ENCODE peak calls at places on chromosomes 12 and 14, in eight cellular contexts. One of them, this sample, is unnamed.

GRCh38 chr14:52694761-52695480 is 437 bp downstream of the ERO1A start:
- DNase-seq in AG04449: no peak
- DNase-seq in fibroblast of lung: peak
- DNase-seq in coronary artery: no peak
- DNase-seq in Calu3: peak
- DNase-seq in A549: peak
- DNase-seq in endothelial cell: peak
- DNase-seq in foreskin fibroblast: peak
- DNase-seq in this sample: peak

GRCh38 chr12:132132609-132133430 is 11.3 kb downstream of the DDX51 start:
- DNase-seq in AG04449: no peak
- DNase-seq in fibroblast of lung: no peak
- DNase-seq in coronary artery: no peak
- DNase-seq in Calu3: no peak
- DNase-seq in A549: no peak
- DNase-seq in endothelial cell: no peak
- DNase-seq in foreskin fibroblast: no peak
- DNase-seq in this sample: no peak

GRCh38 chr14:92563359-92563758 is 49.8 kb downstream of the RIN3 start:
- DNase-seq in AG04449: no peak
- DNase-seq in fibroblast of lung: peak
- DNase-seq in coronary artery: no peak
- DNase-seq in Calu3: no peak
- DNase-seq in A549: no peak
- DNase-seq in endothelial cell: no peak
- DNase-seq in foreskin fibroblast: peak
- DNase-seq in this sample: no peak

GRCh38 chr14:105055736-105056302 is 9.4 kb downstream of the GPR132 start:
- DNase-seq in AG04449: no peak
- DNase-seq in fibroblast of lung: no peak
- DNase-seq in coronary artery: no peak
- DNase-seq in Calu3: no peak
- DNase-seq in A549: no peak
- DNase-seq in endothelial cell: no peak
- DNase-seq in foreskin fibroblast: no peak
- DNase-seq in this sample: no peak

GRCh38 chr12:50918584-50919316 is 33.6 kb upstream of the HIGD1C start:
- DNase-seq in AG04449: no peak
- DNase-seq in fibroblast of lung: peak
- DNase-seq in coronary artery: no peak
- DNase-seq in Calu3: no peak
- DNase-seq in A549: no peak
- DNase-seq in endothelial cell: no peak
- DNase-seq in foreskin fibroblast: no peak
- DNase-seq in this sample: no peak

GRCh38 chr14:93332032-93332852 is 594 bp downstream of the BTBD7 start:
- DNase-seq in AG04449: no peak
- DNase-seq in fibroblast of lung: peak
- DNase-seq in coronary artery: peak
- DNase-seq in Calu3: peak
- DNase-seq in A549: peak
- DNase-seq in endothelial cell: peak
- DNase-seq in foreskin fibroblast: peak
- DNase-seq in this sample: peak

GRCh38 chr12:118655588-118655987 is 279.2 kb downstream of the SUDS3 start:
- DNase-seq in AG04449: no peak
- DNase-seq in fibroblast of lung: no peak
- DNase-seq in coronary artery: no peak
- DNase-seq in Calu3: no peak
- DNase-seq in A549: no peak
- DNase-seq in endothelial cell: no peak
- DNase-seq in foreskin fibroblast: no peak
- DNase-seq in this sample: no peak

GRCh38 chr14:51473808-51474207 is 177.9 kb upstream of the FRMD6 start:
- DNase-seq in AG04449: no peak
- DNase-seq in fibroblast of lung: peak
- DNase-seq in coronary artery: no peak
- DNase-seq in Calu3: no peak
- DNase-seq in A549: no peak
- DNase-seq in endothelial cell: no peak
- DNase-seq in foreskin fibroblast: peak
- DNase-seq in this sample: no peak

GRCh38 chr12:58639323-58639934 is 280.9 kb downstream of the LRIG3 start:
- DNase-seq in AG04449: no peak
- DNase-seq in fibroblast of lung: peak
- DNase-seq in coronary artery: no peak
- DNase-seq in Calu3: no peak
- DNase-seq in A549: no peak
- DNase-seq in endothelial cell: no peak
- DNase-seq in foreskin fibroblast: peak
- DNase-seq in this sample: no peak

GRCh38 chr12:106107566-106107965 is 31.2 kb downstream of the NUAK1 start:
- DNase-seq in AG04449: no peak
- DNase-seq in fibroblast of lung: peak
- DNase-seq in coronary artery: no peak
- DNase-seq in Calu3: no peak
- DNase-seq in A549: peak
- DNase-seq in endothelial cell: no peak
- DNase-seq in foreskin fibroblast: peak
- DNase-seq in this sample: no peak

GRCh38 chr12:132766380-132767085 is 4.9 kb upstream of the ANKLE2 start:
- DNase-seq in AG04449: no peak
- DNase-seq in fibroblast of lung: peak
- DNase-seq in coronary artery: no peak
- DNase-seq in Calu3: no peak
- DNase-seq in A549: no peak
- DNase-seq in endothelial cell: no peak
- DNase-seq in foreskin fibroblast: no peak
- DNase-seq in this sample: no peak

GRCh38 chr14:35046751-35047536 is 872 bp downstream of the FAM177A1 start:
- DNase-seq in AG04449: no peak
- DNase-seq in fibroblast of lung: peak
- DNase-seq in coronary artery: peak
- DNase-seq in Calu3: no peak
- DNase-seq in A549: peak
- DNase-seq in endothelial cell: no peak
- DNase-seq in foreskin fibroblast: no peak
- DNase-seq in this sample: no peak

GRCh38 chr12:75725505-75726120 is 214.2 kb upstream of the KRR1 start:
- DNase-seq in AG04449: no peak
- DNase-seq in fibroblast of lung: peak
- DNase-seq in coronary artery: no peak
- DNase-seq in Calu3: peak
- DNase-seq in A549: peak
- DNase-seq in endothelial cell: no peak
- DNase-seq in foreskin fibroblast: peak
- DNase-seq in this sample: no peak

GRCh38 chr12:124388679-124389536 is 94.0 kb downstream of the RFLNA start:
- DNase-seq in AG04449: no peak
- DNase-seq in fibroblast of lung: peak
- DNase-seq in coronary artery: peak
- DNase-seq in Calu3: no peak
- DNase-seq in A549: peak
- DNase-seq in endothelial cell: peak
- DNase-seq in foreskin fibroblast: peak
- DNase-seq in this sample: peak

GRCh38 chr12:46351861-46352595 is 20.5 kb downstream of the SLC38A2 start:
- DNase-seq in AG04449: no peak
- DNase-seq in fibroblast of lung: no peak
- DNase-seq in coronary artery: no peak
- DNase-seq in Calu3: no peak
- DNase-seq in A549: no peak
- DNase-seq in endothelial cell: no peak
- DNase-seq in foreskin fibroblast: no peak
- DNase-seq in this sample: no peak

GRCh38 chr14:94143239-94143638 is 13.8 kb upstream of the IFI27L2 start:
- DNase-seq in AG04449: no peak
- DNase-seq in fibroblast of lung: no peak
- DNase-seq in coronary artery: no peak
- DNase-seq in Calu3: peak
- DNase-seq in A549: no peak
- DNase-seq in endothelial cell: peak
- DNase-seq in foreskin fibroblast: peak
- DNase-seq in this sample: peak

GRCh38 chr12:115895247-115895646 is 382.2 kb downstream of the MED13L start:
- DNase-seq in AG04449: no peak
- DNase-seq in fibroblast of lung: no peak
- DNase-seq in coronary artery: no peak
- DNase-seq in Calu3: peak
- DNase-seq in A549: peak
- DNase-seq in endothelial cell: no peak
- DNase-seq in foreskin fibroblast: peak
- DNase-seq in this sample: no peak

DNA sequence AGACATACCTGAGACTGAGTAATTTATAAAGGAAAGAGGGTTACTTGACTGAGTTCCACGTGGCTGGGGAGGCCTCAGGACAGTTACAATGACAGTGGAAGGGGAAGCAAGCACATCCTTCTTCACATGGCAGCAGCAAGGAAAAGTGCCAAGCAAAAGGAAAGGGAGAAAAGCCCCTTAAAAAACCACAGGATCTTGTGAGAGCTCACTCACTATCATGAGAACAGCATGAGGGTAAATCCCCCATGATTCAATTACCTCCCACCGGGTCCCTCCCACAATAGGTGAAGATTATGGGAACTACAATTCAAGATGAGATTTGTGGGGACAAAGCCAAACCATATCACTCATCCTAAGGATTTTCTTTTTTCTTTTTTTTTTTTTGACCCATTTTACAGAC is 177.8 kb upstream of the EEA1 start:
- DNase-seq in AG04449: no peak
- DNase-seq in fibroblast of lung: no peak
- DNase-seq in coronary artery: no peak
- DNase-seq in Calu3: no peak
- DNase-seq in A549: no peak
- DNase-seq in endothelial cell: no peak
- DNase-seq in foreskin fibroblast: no peak
- DNase-seq in this sample: no peak
- TF ChIP-seq CTCF in AG04449: no peak
- TF ChIP-seq CTCF in fibroblast of lung: no peak
- TF ChIP-seq CTCF in coronary artery: no peak
- TF ChIP-seq CTCF in Calu3: no peak
- TF ChIP-seq CTCF in A549: no peak
- TF ChIP-seq CTCF in endothelial cell: no peak
- TF ChIP-seq CTCF in foreskin fibroblast: no peak
- TF ChIP-seq CTCF in this sample: no peak

DNA sequence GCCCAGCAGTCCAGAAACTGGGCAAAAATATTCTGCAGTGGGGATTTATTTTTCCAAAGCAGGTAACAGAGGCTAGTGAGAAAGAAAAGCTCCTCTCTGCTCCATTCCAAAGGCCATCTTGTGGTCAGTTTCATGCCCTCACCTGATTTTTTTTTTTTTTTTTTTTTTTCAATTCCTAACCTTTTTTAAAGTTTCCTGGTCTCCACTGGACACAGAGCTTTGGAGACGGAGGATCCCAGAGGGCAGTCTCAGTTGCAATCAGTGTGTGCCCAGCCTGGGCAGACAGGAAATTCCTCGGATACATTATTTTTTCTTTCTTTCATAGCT is 178.7 kb upstream of the BCL2L14 start:
- DNase-seq in AG04449: no peak
- DNase-seq in fibroblast of lung: no peak
- DNase-seq in coronary artery: no peak
- DNase-seq in Calu3: no peak
- DNase-seq in A549: peak
- DNase-seq in endothelial cell: no peak
- DNase-seq in foreskin fibroblast: no peak
- DNase-seq in this sample: no peak
- TF ChIP-seq CTCF in AG04449: no peak
- TF ChIP-seq CTCF in fibroblast of lung: peak
- TF ChIP-seq CTCF in coronary artery: no peak
- TF ChIP-seq CTCF in Calu3: peak
- TF ChIP-seq CTCF in A549: no peak
- TF ChIP-seq CTCF in endothelial cell: peak
- TF ChIP-seq CTCF in foreskin fibroblast: peak
- TF ChIP-seq CTCF in this sample: peak

GRCh38 chr12:26523708-26524150 is 309.3 kb downstream of the ITPR2 start:
- DNase-seq in AG04449: peak
- DNase-seq in fibroblast of lung: peak
- DNase-seq in coronary artery: peak
- DNase-seq in Calu3: peak
- DNase-seq in A549: no peak
- DNase-seq in endothelial cell: no peak
- DNase-seq in foreskin fibroblast: peak
- DNase-seq in this sample: no peak
- TF ChIP-seq CTCF in AG04449: no peak
- TF ChIP-seq CTCF in fibroblast of lung: no peak
- TF ChIP-seq CTCF in coronary artery: no peak
- TF ChIP-seq CTCF in Calu3: no peak
- TF ChIP-seq CTCF in A549: no peak
- TF ChIP-seq CTCF in endothelial cell: no peak
- TF ChIP-seq CTCF in foreskin fibroblast: no peak
- TF ChIP-seq CTCF in this sample: no peak

GRCh38 chr12:2382391-2383155 is 329.8 kb downstream of the CACNA1C start:
- DNase-seq in AG04449: no peak
- DNase-seq in fibroblast of lung: no peak
- DNase-seq in coronary artery: no peak
- DNase-seq in Calu3: no peak
- DNase-seq in A549: no peak
- DNase-seq in endothelial cell: no peak
- DNase-seq in foreskin fibroblast: peak
- DNase-seq in this sample: no peak
- TF ChIP-seq CTCF in AG04449: no peak
- TF ChIP-seq CTCF in fibroblast of lung: no peak
- TF ChIP-seq CTCF in coronary artery: no peak
- TF ChIP-seq CTCF in Calu3: no peak
- TF ChIP-seq CTCF in A549: no peak
- TF ChIP-seq CTCF in endothelial cell: no peak
- TF ChIP-seq CTCF in foreskin fibroblast: no peak
- TF ChIP-seq CTCF in this sample: no peak

GRCh38 chr12:98002887-98003493 is 512.4 kb upstream of the TMPO start:
- DNase-seq in AG04449: no peak
- DNase-seq in fibroblast of lung: peak
- DNase-seq in coronary artery: no peak
- DNase-seq in Calu3: peak
- DNase-seq in A549: peak
- DNase-seq in endothelial cell: peak
- DNase-seq in foreskin fibroblast: peak
- DNase-seq in this sample: peak
- TF ChIP-seq CTCF in AG04449: no peak
- TF ChIP-seq CTCF in fibroblast of lung: peak
- TF ChIP-seq CTCF in coronary artery: no peak
- TF ChIP-seq CTCF in Calu3: peak
- TF ChIP-seq CTCF in A549: peak
- TF ChIP-seq CTCF in endothelial cell: peak
- TF ChIP-seq CTCF in foreskin fibroblast: peak
- TF ChIP-seq CTCF in this sample: peak